ENCODE peak calls at places on chromosome 22, in nine cellular contexts. One of them, this sample, is unnamed.

GRCh38 chr22:50674606-50675552 is 2.3 kb downstream of the SHANK3 start:
- DNase-seq in BE2C: peak
- DNase-seq in omental fat pad: no peak
- DNase-seq in MCF 10A: peak
- DNase-seq in HL-60: peak
- DNase-seq in OCI-LY7: no peak
- DNase-seq in astrocyte: no peak
- DNase-seq in Calu3: peak
- DNase-seq in cardiac muscle cell: peak
- DNase-seq in this sample: no peak

GRCh38 chr22:19174106-19175025 is 4.2 kb downstream of the SLC25A1 start:
- DNase-seq in MCF 10A: peak
- DNase-seq in Calu3: no peak
- DNase-seq in OCI-LY7: peak
- DNase-seq in BE2C: peak
- DNase-seq in HL-60: peak
- DNase-seq in astrocyte: peak
- DNase-seq in cardiac muscle cell: peak
- DNase-seq in omental fat pad: no peak
- DNase-seq in this sample: no peak

GRCh38 chr22:28025333-28025732 is 106.3 kb upstream of the PITPNB start:
- DNase-seq in Calu3: no peak
- DNase-seq in HL-60: no peak
- DNase-seq in BE2C: peak
- DNase-seq in MCF 10A: no peak
- DNase-seq in OCI-LY7: no peak
- DNase-seq in omental fat pad: peak
- DNase-seq in astrocyte: no peak
- DNase-seq in cardiac muscle cell: no peak
- DNase-seq in this sample: no peak

GRCh38 chr22:32617883-32618282 is 143.3 kb downstream of the FBXO7 start:
- DNase-seq in cardiac muscle cell: peak
- DNase-seq in BE2C: no peak
- DNase-seq in Calu3: no peak
- DNase-seq in astrocyte: no peak
- DNase-seq in MCF 10A: no peak
- DNase-seq in omental fat pad: no peak
- DNase-seq in OCI-LY7: no peak
- DNase-seq in HL-60: no peak
- DNase-seq in this sample: no peak

GRCh38 chr22:29002603-29003002 is 59.0 kb downstream of the C22orf31 start:
- DNase-seq in HL-60: no peak
- DNase-seq in OCI-LY7: no peak
- DNase-seq in Calu3: no peak
- DNase-seq in astrocyte: no peak
- DNase-seq in MCF 10A: no peak
- DNase-seq in cardiac muscle cell: no peak
- DNase-seq in BE2C: peak
- DNase-seq in omental fat pad: no peak
- DNase-seq in this sample: no peak

GRCh38 chr22:49632199-49633009 is 195.3 kb downstream of the BRD1 start:
- DNase-seq in cardiac muscle cell: peak
- DNase-seq in astrocyte: peak
- DNase-seq in HL-60: no peak
- DNase-seq in BE2C: peak
- DNase-seq in omental fat pad: no peak
- DNase-seq in MCF 10A: no peak
- DNase-seq in Calu3: peak
- DNase-seq in OCI-LY7: no peak
- DNase-seq in this sample: peak

GRCh38 chr22:20429254-20430100 is 8.1 kb downstream of the SCARF2 start:
- DNase-seq in MCF 10A: no peak
- DNase-seq in OCI-LY7: peak
- DNase-seq in omental fat pad: no peak
- DNase-seq in Calu3: peak
- DNase-seq in HL-60: peak
- DNase-seq in cardiac muscle cell: no peak
- DNase-seq in astrocyte: no peak
- DNase-seq in BE2C: no peak
- DNase-seq in this sample: peak

GRCh38 chr22:24128631-24129601 is 52.4 kb upstream of the SUSD2 start:
- DNase-seq in MCF 10A: no peak
- DNase-seq in OCI-LY7: no peak
- DNase-seq in HL-60: no peak
- DNase-seq in omental fat pad: no peak
- DNase-seq in astrocyte: no peak
- DNase-seq in cardiac muscle cell: no peak
- DNase-seq in BE2C: no peak
- DNase-seq in Calu3: no peak
- DNase-seq in this sample: peak

GRCh38 chr22:25362215-25362882 is 142.9 kb downstream of the CRYBB2 start:
- DNase-seq in omental fat pad: peak
- DNase-seq in Calu3: peak
- DNase-seq in MCF 10A: peak
- DNase-seq in cardiac muscle cell: peak
- DNase-seq in OCI-LY7: peak
- DNase-seq in BE2C: peak
- DNase-seq in astrocyte: no peak
- DNase-seq in HL-60: peak
- DNase-seq in this sample: peak

GRCh38 chr22:39568278-39568981 is 2.1 kb upstream of the CACNA1I start:
- DNase-seq in astrocyte: no peak
- DNase-seq in Calu3: no peak
- DNase-seq in MCF 10A: no peak
- DNase-seq in omental fat pad: no peak
- DNase-seq in BE2C: no peak
- DNase-seq in HL-60: no peak
- DNase-seq in cardiac muscle cell: no peak
- DNase-seq in OCI-LY7: no peak
- DNase-seq in this sample: no peak

GRCh38 chr22:22945195-22945594 is 57.6 kb downstream of the IGLL5 start:
- DNase-seq in omental fat pad: no peak
- DNase-seq in OCI-LY7: no peak
- DNase-seq in HL-60: no peak
- DNase-seq in MCF 10A: no peak
- DNase-seq in astrocyte: no peak
- DNase-seq in Calu3: no peak
- DNase-seq in cardiac muscle cell: no peak
- DNase-seq in BE2C: no peak
- DNase-seq in this sample: no peak

GRCh38 chr22:44292007-44292370 is 20.8 kb downstream of the SHISAL1 start:
- DNase-seq in BE2C: peak
- DNase-seq in cardiac muscle cell: no peak
- DNase-seq in Calu3: no peak
- DNase-seq in astrocyte: no peak
- DNase-seq in MCF 10A: no peak
- DNase-seq in OCI-LY7: no peak
- DNase-seq in omental fat pad: no peak
- DNase-seq in HL-60: no peak
- DNase-seq in this sample: no peak

GRCh38 chr22:29030618-29031235 is 30.9 kb downstream of the C22orf31 start:
- DNase-seq in BE2C: peak
- DNase-seq in HL-60: no peak
- DNase-seq in cardiac muscle cell: peak
- DNase-seq in astrocyte: peak
- DNase-seq in Calu3: peak
- DNase-seq in MCF 10A: peak
- DNase-seq in omental fat pad: no peak
- DNase-seq in OCI-LY7: no peak
- DNase-seq in this sample: no peak

GRCh38 chr22:45551310-45552016 is 48.8 kb downstream of the FBLN1 start:
- DNase-seq in BE2C: no peak
- DNase-seq in omental fat pad: no peak
- DNase-seq in Calu3: no peak
- DNase-seq in cardiac muscle cell: peak
- DNase-seq in MCF 10A: peak
- DNase-seq in HL-60: no peak
- DNase-seq in OCI-LY7: no peak
- DNase-seq in astrocyte: no peak
- DNase-seq in this sample: no peak

GRCh38 chr22:45552017-45552411 is 49.3 kb downstream of the FBLN1 start:
- DNase-seq in astrocyte: no peak
- DNase-seq in MCF 10A: no peak
- DNase-seq in HL-60: no peak
- DNase-seq in OCI-LY7: no peak
- DNase-seq in omental fat pad: no peak
- DNase-seq in BE2C: no peak
- DNase-seq in cardiac muscle cell: no peak
- DNase-seq in Calu3: no peak
- DNase-seq in this sample: no peak

GRCh38 chr22:45553333-45554039 is 50.8 kb downstream of the FBLN1 start:
- DNase-seq in MCF 10A: peak
- DNase-seq in astrocyte: peak
- DNase-seq in HL-60: peak
- DNase-seq in OCI-LY7: peak
- DNase-seq in BE2C: peak
- DNase-seq in omental fat pad: peak
- DNase-seq in Calu3: peak
- DNase-seq in cardiac muscle cell: peak
- DNase-seq in this sample: peak

GRCh38 chr22:45554040-45554406 is 51.3 kb downstream of the FBLN1 start:
- DNase-seq in cardiac muscle cell: no peak
- DNase-seq in OCI-LY7: peak
- DNase-seq in omental fat pad: no peak
- DNase-seq in MCF 10A: no peak
- DNase-seq in HL-60: no peak
- DNase-seq in astrocyte: no peak
- DNase-seq in Calu3: peak
- DNase-seq in BE2C: no peak
- DNase-seq in this sample: no peak

GRCh38 chr22:45552580-45553332 is 50.1 kb downstream of the FBLN1 start:
- DNase-seq in Calu3: no peak
- DNase-seq in BE2C: no peak
- DNase-seq in astrocyte: peak
- DNase-seq in HL-60: peak
- DNase-seq in OCI-LY7: no peak
- DNase-seq in omental fat pad: no peak
- DNase-seq in MCF 10A: peak
- DNase-seq in cardiac muscle cell: peak
- DNase-seq in this sample: no peak
- TF ChIP-seq CTCF in Calu3: no peak
- TF ChIP-seq CTCF in BE2C: no peak
- TF ChIP-seq CTCF in astrocyte: peak
- TF ChIP-seq CTCF in HL-60: peak
- TF ChIP-seq CTCF in OCI-LY7: peak
- TF ChIP-seq CTCF in omental fat pad: no peak
- TF ChIP-seq CTCF in MCF 10A: peak
- TF ChIP-seq CTCF in cardiac muscle cell: peak
- TF ChIP-seq CTCF in this sample: no peak

GRCh38 chr22:31038686-31039085 is 42.4 kb upstream of the SMTN start:
- DNase-seq in astrocyte: no peak
- DNase-seq in Calu3: no peak
- DNase-seq in MCF 10A: no peak
- DNase-seq in cardiac muscle cell: no peak
- DNase-seq in OCI-LY7: no peak
- DNase-seq in HL-60: no peak
- DNase-seq in BE2C: no peak
- DNase-seq in omental fat pad: no peak
- DNase-seq in this sample: no peak
- TF ChIP-seq CTCF in astrocyte: no peak
- TF ChIP-seq CTCF in Calu3: no peak
- TF ChIP-seq CTCF in MCF 10A: no peak
- TF ChIP-seq CTCF in cardiac muscle cell: no peak
- TF ChIP-seq CTCF in OCI-LY7: no peak
- TF ChIP-seq CTCF in HL-60: no peak
- TF ChIP-seq CTCF in BE2C: no peak
- TF ChIP-seq CTCF in omental fat pad: no peak
- TF ChIP-seq CTCF in this sample: no peak

GRCh38 chr22:47063071-47063509 is 300.6 kb downstream of the TBC1D22A start:
- DNase-seq in cardiac muscle cell: no peak
- DNase-seq in HL-60: no peak
- DNase-seq in Calu3: no peak
- DNase-seq in OCI-LY7: no peak
- DNase-seq in omental fat pad: no peak
- DNase-seq in MCF 10A: no peak
- DNase-seq in astrocyte: no peak
- DNase-seq in BE2C: no peak
- DNase-seq in this sample: no peak

GRCh38 chr22:47063606-47064005 is 301.2 kb downstream of the TBC1D22A start:
- DNase-seq in OCI-LY7: no peak
- DNase-seq in omental fat pad: no peak
- DNase-seq in astrocyte: no peak
- DNase-seq in BE2C: no peak
- DNase-seq in MCF 10A: no peak
- DNase-seq in Calu3: no peak
- DNase-seq in cardiac muscle cell: no peak
- DNase-seq in HL-60: no peak
- DNase-seq in this sample: no peak

GRCh38 chr22:47064016-47064415 is 301.6 kb downstream of the TBC1D22A start:
- DNase-seq in BE2C: no peak
- DNase-seq in HL-60: no peak
- DNase-seq in astrocyte: no peak
- DNase-seq in omental fat pad: no peak
- DNase-seq in OCI-LY7: no peak
- DNase-seq in cardiac muscle cell: no peak
- DNase-seq in Calu3: no peak
- DNase-seq in MCF 10A: no peak
- DNase-seq in this sample: no peak

GRCh38 chr22:47065756-47066615 is 303.5 kb downstream of the TBC1D22A start:
- DNase-seq in omental fat pad: no peak
- DNase-seq in MCF 10A: no peak
- DNase-seq in OCI-LY7: no peak
- DNase-seq in astrocyte: peak
- DNase-seq in Calu3: no peak
- DNase-seq in cardiac muscle cell: peak
- DNase-seq in BE2C: no peak
- DNase-seq in HL-60: no peak
- DNase-seq in this sample: no peak

GRCh38 chr22:47064416-47064815 is 302.0 kb downstream of the TBC1D22A start:
- DNase-seq in MCF 10A: no peak
- DNase-seq in Calu3: no peak
- DNase-seq in astrocyte: no peak
- DNase-seq in HL-60: no peak
- DNase-seq in BE2C: no peak
- DNase-seq in cardiac muscle cell: no peak
- DNase-seq in OCI-LY7: no peak
- DNase-seq in omental fat pad: no peak
- DNase-seq in this sample: no peak
- TF ChIP-seq CTCF in MCF 10A: no peak
- TF ChIP-seq CTCF in Calu3: no peak
- TF ChIP-seq CTCF in astrocyte: no peak
- TF ChIP-seq CTCF in HL-60: no peak
- TF ChIP-seq CTCF in BE2C: no peak
- TF ChIP-seq CTCF in cardiac muscle cell: no peak
- TF ChIP-seq CTCF in OCI-LY7: no peak
- TF ChIP-seq CTCF in omental fat pad: no peak
- TF ChIP-seq CTCF in this sample: no peak

DNA sequence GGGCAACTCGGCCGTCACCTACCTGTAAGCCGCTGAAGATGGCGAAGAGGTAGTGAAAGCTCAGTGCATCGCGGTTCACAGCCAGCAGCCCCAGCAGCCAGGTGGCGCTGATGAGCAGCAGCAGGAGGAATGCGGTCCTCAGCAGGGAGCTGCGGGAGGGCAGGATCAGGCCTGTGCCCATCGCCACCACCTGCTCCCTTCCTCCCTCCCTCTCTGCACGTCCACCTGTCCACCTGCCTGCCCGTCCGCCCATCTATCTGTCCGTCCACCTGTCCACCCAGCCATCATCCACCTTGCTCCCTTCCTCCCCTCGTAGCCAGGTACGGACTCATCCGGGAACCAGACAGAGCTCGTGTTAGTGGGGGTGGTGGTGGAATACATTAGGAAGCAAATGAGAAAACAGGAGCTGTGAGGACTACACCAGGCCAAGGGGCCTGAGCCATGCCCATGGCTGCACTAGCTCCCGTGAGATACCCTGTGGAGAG is 32.2 kb downstream of the TRMU start:
- DNase-seq in astrocyte: peak
- DNase-seq in BE2C: peak
- DNase-seq in Calu3: peak
- DNase-seq in omental fat pad: peak
- DNase-seq in OCI-LY7: peak
- DNase-seq in cardiac muscle cell: peak
- DNase-seq in MCF 10A: peak
- DNase-seq in HL-60: peak
- DNase-seq in this sample: peak
- TF ChIP-seq CTCF in astrocyte: peak
- TF ChIP-seq CTCF in BE2C: peak
- TF ChIP-seq CTCF in Calu3: peak
- TF ChIP-seq CTCF in omental fat pad: no peak
- TF ChIP-seq CTCF in OCI-LY7: peak
- TF ChIP-seq CTCF in cardiac muscle cell: peak
- TF ChIP-seq CTCF in MCF 10A: peak
- TF ChIP-seq CTCF in HL-60: peak
- TF ChIP-seq CTCF in this sample: peak

This sample was measured in D721Med.